ENCODE peak calls at places on chromosomes 4 and X, in six cellular contexts. Y is heart left ventricle, W is body of pancreas, S is HCT116, N is uterus, P is tibial nerve. C is an unnamed sample.

GRCh38 chr4:27276322-27277073 is 415.9 kb downstream of the STIM2 start:
- DNase-seq in Y (no peak), W (no peak), S (no peak), N (no peak), P (no peak), C (no peak)

GRCh38 chr4:57426779-57427395 is 316.7 kb upstream of the IGFBP7 start:
- DNase-seq in Y (peak; percentile 59), W (peak; percentile 73), S (peak; percentile 19), N (no peak), P (peak; percentile 60), C (peak; percentile 83)

GRCh38 chr4:105225500-105225899 is 78.8 kb downstream of the TET2 start:
- DNase-seq in Y (no peak), W (no peak), S (no peak), N (no peak), P (no peak), C (no peak)

GRCh38 chr4:5186584-5187170 is 135.4 kb downstream of the STK32B start:
- DNase-seq in Y (no peak), W (no peak), S (no peak), N (no peak), P (no peak), C (no peak)

GRCh38 chrX:3549442-3549875 is 164.0 kb downstream of the PRKX start:
- DNase-seq in Y (peak; percentile 43), W (peak; percentile 41), S (no peak), N (no peak), P (peak; percentile 4), C (peak; percentile 21)

GRCh38 chr4:9898596-9899345 is 117.3 kb downstream of the DRD5 start:
- DNase-seq in Y (peak; percentile 56), W (peak; percentile 10), S (peak; percentile 35), N (no peak), P (peak; percentile 10), C (peak; percentile 65)

GRCh38 chr4:154126276-154126675 is 337.4 kb upstream of the SFRP2 start:
- DNase-seq in Y (no peak), W (no peak), S (no peak), N (no peak), P (no peak), C (no peak)

GRCh38 chrX:10119399-10119990 is 37.3 kb upstream of the CLCN4 start:
- DNase-seq in Y (peak; percentile 53), W (peak; percentile 88), S (peak; percentile 73), N (peak; percentile 84), P (peak; percentile 92), C (peak; percentile 83)

GRCh38 chr4:139740121-139740520 is 74.5 kb downstream of the MGST2 start:
- DNase-seq in Y (peak; percentile 40), W (peak; percentile 47), S (no peak), N (peak; percentile 50), P (no peak), C (peak; percentile 86)

DNA sequence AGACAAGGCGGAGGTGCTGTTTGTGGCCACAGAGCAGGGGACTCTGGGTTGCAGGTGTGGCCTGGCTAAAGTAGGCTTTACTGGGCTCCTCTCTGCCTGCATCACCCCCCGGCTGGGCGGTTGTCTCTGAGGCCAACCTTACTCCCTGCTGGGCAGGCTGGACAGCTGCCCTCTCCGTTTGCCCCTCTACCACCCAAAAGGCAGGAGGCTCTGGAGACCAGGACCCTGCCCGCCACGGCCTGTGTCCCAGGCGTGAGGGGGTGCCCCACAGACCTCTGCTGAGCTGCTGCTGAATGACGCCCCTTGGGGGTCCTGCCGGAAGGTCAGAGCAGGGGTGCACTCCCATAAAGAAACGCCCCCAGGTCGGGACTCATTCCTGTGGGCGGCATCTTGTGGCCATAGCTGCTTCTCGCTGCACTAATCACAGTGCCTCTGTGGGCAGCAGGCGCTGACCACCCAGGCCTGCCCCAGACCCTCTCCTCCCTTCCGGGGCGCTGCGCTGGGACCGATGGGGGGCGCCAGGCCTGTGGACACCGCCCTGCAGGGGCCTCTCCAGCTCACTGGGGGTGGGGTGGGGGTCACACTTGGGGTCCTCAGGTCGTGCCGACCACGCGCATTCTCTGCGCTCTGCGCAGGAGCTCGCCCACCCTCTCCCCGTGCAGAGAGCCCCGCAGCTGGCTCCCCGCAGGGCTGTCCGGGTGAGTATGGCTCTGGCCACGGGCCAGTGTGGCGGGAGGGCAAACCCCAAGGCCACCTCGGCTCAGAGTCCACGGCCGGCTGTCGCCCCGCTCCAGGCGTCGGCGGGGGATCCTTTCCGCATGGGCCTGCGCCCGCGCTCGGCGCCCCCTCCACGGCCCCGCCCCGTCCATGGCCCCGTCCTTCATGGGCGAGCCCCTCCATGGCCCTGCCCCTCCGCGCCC is 920 bp downstream of the HTT-AS start:
- DNase-seq in Y (no peak), W (peak; percentile 13), S (no peak), N (no peak), P (no peak), C (peak; percentile 12)
- TF ChIP-seq POLR2A in Y (peak; percentile 34), W (peak; percentile 41), S (no peak), N (peak; percentile 39), P (no peak), C (no peak)

GRCh38 chr4:110641218-110641617 is 18.3 kb upstream of the PITX2 start:
- DNase-seq in Y (no peak), W (no peak), S (no peak), N (no peak), P (no peak), C (no peak)
- H3K27me3 ChIP-seq in Y (peaks cover 98% of the 10 kb centered on the region), W (peaks cover 42% of the 10 kb centered on the region), S (no peaks in the 10 kb centered on the region), N (peaks cover 22% of the 10 kb centered on the region), P (no peaks in the 10 kb centered on the region), C (peaks cover 74% of the 10 kb centered on the region)

GRCh38 chr4:25081866-25082471 is 51.2 kb upstream of the LGI2 start:
- DNase-seq in Y (no peak), W (peak; percentile 32), S (no peak), N (no peak), P (no peak), C (no peak)

GRCh38 chr4:25075851-25076250 is 45.1 kb upstream of the LGI2 start:
- DNase-seq in Y (no peak), W (peak; percentile 41), S (no peak), N (no peak), P (no peak), C (no peak)

GRCh38 chr4:25078523-25078922 is 47.8 kb upstream of the LGI2 start:
- DNase-seq in Y (no peak), W (no peak), S (no peak), N (no peak), P (no peak), C (no peak)

GRCh38 chr4:25076625-25077413 is 46.1 kb upstream of the LGI2 start:
- DNase-seq in Y (no peak), W (peak; percentile 62), S (no peak), N (no peak), P (no peak), C (no peak)

GRCh38 chr4:25080571-25080970 is 49.8 kb upstream of the LGI2 start:
- DNase-seq in Y (no peak), W (no peak), S (no peak), N (no peak), P (no peak), C (no peak)
- H3K4me1 ChIP-seq in Y (peaks cover 8% of the 10 kb centered on the region), W (peaks cover 25% of the 10 kb centered on the region), S (no peaks in the 10 kb centered on the region), N (no peaks in the 10 kb centered on the region), P (no peaks in the 10 kb centered on the region), C (no peaks in the 10 kb centered on the region)

DNA sequence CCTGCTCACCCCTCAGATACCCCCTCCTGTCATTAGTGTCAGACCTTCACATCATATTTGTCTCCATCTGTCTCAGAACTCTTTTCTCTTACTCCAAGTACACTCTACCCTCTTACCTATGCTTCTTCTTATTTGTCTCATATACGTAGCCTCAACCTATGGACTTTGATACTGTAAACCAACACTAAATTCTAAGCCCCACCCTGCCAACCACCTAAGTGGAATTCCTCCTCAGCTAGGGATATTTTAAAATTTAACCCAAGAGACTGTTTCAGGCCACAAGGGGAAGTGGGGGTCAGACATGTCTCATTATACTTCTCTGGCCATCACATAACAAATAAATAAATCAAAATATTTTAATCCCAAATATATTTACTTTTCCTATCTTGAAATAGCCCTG is 778.1 kb upstream of the GRID2 start:
- DNase-seq in Y (no peak), W (no peak), S (no peak), N (no peak), P (no peak), C (no peak)
- TF ChIP-seq POLR2A in Y (no peak), W (no peak), S (no peak), N (no peak), P (no peak), C (no peak)

GRCh38 chrX:56576721-56577120 is 13.3 kb downstream of the UBQLN2 start:
- DNase-seq in Y (no peak), W (no peak), S (no peak), N (no peak), P (no peak), C (no peak)

GRCh38 chrX:56572975-56573374 is 9.5 kb downstream of the UBQLN2 start:
- DNase-seq in Y (no peak), W (no peak), S (no peak), N (no peak), P (no peak), C (no peak)

GRCh38 chrX:56569378-56570061 is 6.1 kb downstream of the UBQLN2 start:
- DNase-seq in Y (no peak), W (no peak), S (no peak), N (no peak), P (no peak), C (no peak)

DNA sequence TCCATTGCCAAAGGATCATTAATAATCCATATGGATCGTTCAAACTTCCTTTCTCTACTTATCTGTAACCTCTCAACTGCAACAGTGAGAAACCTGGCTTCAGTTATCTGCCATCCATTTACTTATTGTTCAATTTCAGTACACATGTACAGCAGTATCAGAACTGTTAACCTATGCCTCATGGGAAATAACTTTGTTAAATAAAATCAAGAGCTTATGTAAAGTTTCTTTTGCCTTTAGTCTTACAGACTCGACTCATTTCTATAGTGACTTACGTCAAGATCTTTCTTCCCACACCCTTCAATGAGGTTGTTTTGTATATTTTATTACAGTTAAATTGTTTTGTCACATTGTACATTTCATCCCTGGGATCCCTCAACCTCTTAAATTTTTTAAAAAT is 11.4 kb downstream of the UBQLN2 start:
- DNase-seq in Y (no peak), W (no peak), S (no peak), N (no peak), P (no peak), C (no peak)
- H3K27me3 ChIP-seq in Y (no peaks in the 10 kb centered on the region), W (no peaks in the 10 kb centered on the region), S (no peaks in the 10 kb centered on the region), N (no peaks in the 10 kb centered on the region), P (no peaks in the 10 kb centered on the region), C (no peaks in the 10 kb centered on the region)

DNA sequence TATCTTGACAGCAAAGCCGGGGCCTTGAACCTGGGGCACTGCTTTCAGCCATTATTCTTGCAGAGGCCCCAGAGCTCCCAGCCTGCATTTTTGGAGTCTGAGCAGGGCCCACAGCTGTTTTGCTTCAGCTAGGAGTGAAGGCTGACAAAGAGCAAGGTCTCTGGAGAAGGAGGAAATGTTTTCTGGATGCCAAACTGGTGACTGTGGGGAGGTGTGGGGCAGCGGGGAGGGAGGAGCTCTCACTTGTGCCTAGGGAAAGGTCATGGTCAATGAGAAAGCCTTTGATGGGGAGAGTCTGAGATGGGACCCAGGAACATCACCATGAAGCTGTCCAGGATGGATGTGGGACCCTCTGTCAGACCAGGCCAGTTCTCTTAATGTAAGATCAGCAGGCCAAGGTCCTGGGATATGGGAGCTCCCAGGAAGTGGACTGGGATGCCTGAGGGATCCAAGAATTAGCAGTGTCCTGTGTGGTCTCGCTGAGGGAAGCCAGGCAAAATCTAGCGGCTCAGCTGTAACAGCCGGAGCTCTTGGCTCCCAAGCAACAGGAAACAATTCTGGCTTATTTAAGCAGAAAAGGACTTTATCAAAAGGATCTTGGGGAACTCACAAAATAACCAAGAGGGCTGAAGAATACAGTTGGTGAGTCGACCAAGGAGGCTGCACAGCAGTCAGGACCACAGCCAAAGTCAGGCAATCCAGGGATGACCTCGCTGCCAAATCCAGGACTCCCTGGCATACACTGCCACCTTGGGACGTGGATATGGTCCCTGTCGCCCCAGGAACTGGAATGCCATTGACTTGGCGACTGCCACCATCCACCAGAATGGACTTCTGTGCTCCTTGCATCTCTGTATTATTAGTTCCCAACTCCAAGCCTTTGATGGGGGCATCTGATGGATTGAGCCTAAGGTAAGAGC is 165.1 kb upstream of the BCOR start:
- DNase-seq in Y (no peak), W (peak; percentile 26), S (peak; percentile 7), N (peak; percentile 43), P (no peak), C (peak; percentile 75)
- H3K4me1 ChIP-seq in Y (peaks cover 28% of the 10 kb centered on the region), W (peaks cover 5% of the 10 kb centered on the region), S (peaks cover 39% of the 10 kb centered on the region), N (no peaks in the 10 kb centered on the region), P (no peaks in the 10 kb centered on the region), C (peaks cover 16% of the 10 kb centered on the region)

C was measured in adrenal gland.